ENCODE peak calls at places on chromosomes 16 and 17, in four cellular contexts. E is NCI-H69, Y is NCI-H1436, V is right cardiac atrium. R is an unnamed sample.

GRCh38 chr17:41635121-41636097 is 11.0 kb upstream of the KRT17 start:
- DNase-seq in E (no peak), V (peak; percentile 44), Y (no peak), R (no peak)

GRCh38 chr16:73064227-73064995 is 16.5 kb upstream of the ZFHX3 start:
- DNase-seq in Y (no peak), E (no peak), V (peak; percentile 65), R (no peak)

GRCh38 chr16:51155199-51155607 is 4.1 kb upstream of the SALL1 start:
- DNase-seq in Y (no peak), E (no peak), V (peak; percentile 28), R (no peak)

GRCh38 chr16:67848118-67848517 is 625 bp upstream of the CENPT start:
- DNase-seq in E (no peak), V (no peak), Y (no peak), R (no peak)

GRCh38 chr16:73713817-73714495 is 582.7 kb upstream of the PSMD7 start:
- DNase-seq in Y (no peak), V (peak; percentile 12), E (peak; percentile 25), R (no peak)

GRCh38 chr16:29926675-29927522 is 873 bp upstream of the KCTD13 start:
- DNase-seq in Y (no peak), E (peak; percentile 72), V (no peak), R (peak; percentile 72)

GRCh38 chr17:29038511-29039300 is 4.2 kb upstream of the PIPOX start:
- DNase-seq in V (no peak), E (no peak), Y (no peak), R (no peak)

GRCh38 chr17:8994319-8994718 is 27.0 kb upstream of the NTN1 start:
- DNase-seq in E (peak; percentile 16), V (peak; percentile 79), Y (peak; percentile 15), R (peak; percentile 54)

GRCh38 chr17:6313835-6314234 is 121.1 kb downstream of the AIPL1 start:
- DNase-seq in V (no peak), E (no peak), Y (no peak), R (no peak)

GRCh38 chr16:24508614-24509013 is 30.8 kb upstream of the RBBP6 start:
- DNase-seq in Y (no peak), E (peak; percentile 13), V (no peak), R (no peak)

GRCh38 chr17:61631800-61632199 is 40.8 kb upstream of the NACA2 start:
- DNase-seq in V (no peak), E (no peak), Y (no peak), R (no peak)

GRCh38 chr16:66580605-66581209 is 1.4 kb downstream of the CMTM2 start:
- DNase-seq in E (no peak), V (no peak), Y (no peak), R (no peak)